ENCODE peak calls at places on chromosomes 3 and 15, in ten cellular contexts. O is endothelial cell, Z is AG09309, B is endodermal cell, I is Panc1, K is A673, R is H1, W is fibroblast of the aortic adventitia, J is IMR-90, P is fibroblast of pulmonary artery. S is an unnamed sample.

GRCh38 chr15:88152672-88153071 is 103.9 kb downstream of the NTRK3 start:
- DNase-seq in Z (no peak), B (no peak), K (no peak), R (no peak), W (no peak), P (no peak), J (no peak), I (no peak), O (no peak), S (no peak)

GRCh38 chr15:69909719-69910444 is 187.8 kb downstream of the TLE3 start:
- DNase-seq in J (no peak), O (no peak), Z (no peak), W (no peak), R (no peak), K (no peak), B (peak), P (no peak), I (no peak), S (no peak)

GRCh38 chr3:161284989-161285388 is 63.9 kb downstream of the NMD3 start:
- DNase-seq in K (no peak), W (no peak), I (no peak), R (no peak), Z (no peak), J (peak), O (no peak), P (no peak), B (no peak), S (no peak)

GRCh38 chr15:101410612-101411011 is 78.9 kb downstream of the PCSK6 start:
- DNase-seq in P (no peak), J (no peak), Z (no peak), I (no peak), W (no peak), R (no peak), O (no peak), K (no peak), B (no peak), S (no peak)

GRCh38 chr3:174891524-174892203 is 32.5 kb downstream of the NAALADL2 start:
- DNase-seq in Z (no peak), I (no peak), W (peak), J (peak), P (peak), B (peak), K (no peak), R (no peak), O (no peak), S (no peak)

GRCh38 chr15:89112341-89112971 is 24.2 kb downstream of the ABHD2 start:
- DNase-seq in P (no peak), I (no peak), Z (no peak), K (no peak), B (no peak), R (no peak), W (peak), J (peak), O (no peak), S (peak)

GRCh38 chr3:150449169-150449721 is 41.1 kb downstream of the TSC22D2 start:
- DNase-seq in Z (peak), J (peak), P (peak), O (no peak), B (no peak), W (peak), K (peak), R (no peak), I (peak), S (peak)

GRCh38 chr15:45450468-45450867 is 72.1 kb downstream of the SLC30A4 start:
- DNase-seq in W (no peak), O (no peak), P (no peak), R (no peak), B (no peak), J (no peak), I (no peak), Z (no peak), K (no peak), S (no peak)

GRCh38 chr15:100383302-100384107 is 41.7 kb upstream of the ADAMTS17 start:
- DNase-seq in W (peak), K (peak), B (peak), O (peak), P (peak), R (no peak), Z (no peak), J (no peak), I (no peak), S (peak)
- TF ChIP-seq CTCF in W (no peak), K (no peak), B (peak), O (peak), P (peak), R (peak), Z (peak), J (peak), I (peak), S (peak)

GRCh38 chr3:62110801-62111200 is 262.5 kb downstream of the FEZF2 start:
- DNase-seq in P (peak), I (no peak), R (no peak), J (peak), W (peak), O (no peak), B (no peak), K (no peak), Z (no peak), S (no peak)

GRCh38 chr3:62113092-62113491 is 260.3 kb downstream of the FEZF2 start:
- DNase-seq in J (no peak), K (no peak), P (no peak), R (no peak), B (no peak), I (no peak), Z (no peak), W (no peak), O (no peak), S (no peak)

DNA sequence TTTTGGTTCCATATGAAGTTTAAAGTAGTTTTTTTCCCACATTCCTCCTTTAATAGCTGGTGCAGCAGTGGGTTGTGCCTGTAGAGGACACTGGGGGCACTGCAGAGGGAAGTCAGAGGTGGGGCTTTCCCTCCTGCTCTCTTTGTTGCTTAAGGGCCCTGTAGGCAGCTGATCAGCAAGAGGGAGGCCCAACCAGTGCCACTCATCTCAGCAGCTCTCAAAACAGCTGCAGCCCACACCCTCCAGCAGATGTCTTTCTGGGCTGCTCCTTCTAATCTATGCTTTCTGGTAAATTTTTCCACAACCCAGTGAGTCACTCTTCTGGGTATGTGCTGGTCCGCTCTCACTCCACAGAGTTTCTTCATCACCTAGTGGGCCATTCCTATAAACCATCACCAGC is 263.8 kb downstream of the FEZF2 start:
- DNase-seq in J (peak), I (no peak), W (peak), Z (peak), O (no peak), R (no peak), B (peak), K (peak), P (peak), S (peak)
- TF ChIP-seq CTCF in J (peak), I (no peak), W (peak), Z (peak), O (no peak), R (peak), B (peak), K (no peak), P (peak), S (peak)

GRCh38 chr3:23654571-23654970 is 151.2 kb upstream of the UBE2E1 start:
- DNase-seq in Z (no peak), J (no peak), B (no peak), W (no peak), P (no peak), R (no peak), I (no peak), K (no peak), O (no peak), S (no peak)

GRCh38 chr3:23656199-23656598 is 149.6 kb upstream of the UBE2E1 start:
- DNase-seq in Z (no peak), W (no peak), P (no peak), R (no peak), I (no peak), J (no peak), B (no peak), O (no peak), K (no peak), S (no peak)

GRCh38 chr3:23656821-23657220 is 148.9 kb upstream of the UBE2E1 start:
- DNase-seq in I (no peak), W (no peak), R (no peak), J (no peak), P (no peak), O (no peak), B (no peak), Z (no peak), K (no peak), S (no peak)

GRCh38 chr3:23653647-23654525 is 151.9 kb upstream of the UBE2E1 start:
- DNase-seq in K (no peak), B (no peak), R (no peak), Z (no peak), W (no peak), P (no peak), J (no peak), I (no peak), O (no peak), S (no peak)

GRCh38 chr3:23655749-23656148 is 150.0 kb upstream of the UBE2E1 start:
- DNase-seq in K (no peak), I (no peak), Z (no peak), B (no peak), O (no peak), R (no peak), W (no peak), J (no peak), P (no peak), S (no peak)
- TF ChIP-seq CTCF in K (no peak), I (no peak), Z (no peak), B (no peak), O (no peak), R (no peak), W (no peak), J (no peak), P (no peak), S (no peak)

DNA sequence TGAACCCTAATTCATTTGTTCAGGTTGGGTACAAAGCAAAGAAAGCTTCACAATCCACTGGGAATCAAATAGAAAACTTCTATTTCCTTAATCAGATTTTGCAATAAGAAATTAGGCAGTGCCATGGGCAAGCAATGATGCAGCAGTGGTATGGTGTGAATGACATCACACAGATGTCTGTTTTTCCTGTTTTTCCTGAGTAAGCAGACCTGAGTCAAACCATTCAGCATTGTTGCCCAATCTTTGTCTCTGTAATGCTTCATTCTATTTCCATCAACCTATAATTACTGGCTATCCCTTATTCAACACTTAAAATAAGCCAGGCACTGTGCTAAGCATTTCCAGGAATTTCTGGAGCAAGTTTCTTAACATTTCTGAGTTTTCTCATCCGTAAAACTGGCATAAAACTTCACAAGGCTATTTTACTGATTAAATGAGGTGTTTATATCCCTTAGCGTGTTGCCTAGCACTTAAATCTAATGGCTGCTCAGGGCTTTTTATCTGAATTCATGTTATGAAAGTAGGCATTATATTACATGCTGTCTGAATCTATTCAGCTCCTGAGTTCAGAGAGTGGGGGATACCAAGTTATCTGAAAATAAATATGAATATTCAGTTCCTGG is 11.2 kb upstream of the OXSR1 start:
- DNase-seq in W (peak), O (no peak), P (peak), B (no peak), I (no peak), J (peak), R (no peak), Z (peak), K (no peak), S (no peak)
- TF ChIP-seq CTCF in W (no peak), O (no peak), P (no peak), B (no peak), I (no peak), J (no peak), R (no peak), Z (no peak), K (no peak), S (no peak)

GRCh38 chr3:172125053-172125452 is 85.7 kb downstream of the FNDC3B start:
- DNase-seq in O (no peak), P (no peak), Z (no peak), I (no peak), R (no peak), J (no peak), B (no peak), W (no peak), K (no peak), S (no peak)
- TF ChIP-seq CTCF in O (no peak), P (no peak), Z (no peak), I (peak), R (no peak), J (no peak), B (peak), W (no peak), K (peak), S (peak)

GRCh38 chr3:72694398-72694797 is 153.8 kb downstream of the SHQ1 start:
- DNase-seq in B (peak), J (peak), P (peak), R (no peak), W (peak), I (no peak), O (no peak), K (no peak), Z (peak), S (peak)
- TF ChIP-seq CTCF in B (no peak), J (no peak), P (no peak), R (no peak), W (no peak), I (no peak), O (no peak), K (no peak), Z (no peak), S (no peak)

GRCh38 chr3:13781417-13781816 is 98.5 kb downstream of the WNT7A start:
- DNase-seq in W (no peak), P (no peak), Z (no peak), O (no peak), I (no peak), R (no peak), K (no peak), B (no peak), J (no peak), S (no peak)

GRCh38 chr3:13782501-13782900 is 97.4 kb downstream of the WNT7A start:
- DNase-seq in J (no peak), B (no peak), P (no peak), I (no peak), R (no peak), W (no peak), Z (no peak), K (no peak), O (peak), S (no peak)

GRCh38 chr3:13783556-13783955 is 96.3 kb downstream of the WNT7A start:
- DNase-seq in B (no peak), W (no peak), J (no peak), R (no peak), I (no peak), O (no peak), P (no peak), K (no peak), Z (no peak), S (no peak)

GRCh38 chr3:13776253-13777050 is 103.4 kb downstream of the WNT7A start:
- DNase-seq in O (no peak), P (no peak), K (no peak), B (peak), W (no peak), J (no peak), I (no peak), R (no peak), Z (no peak), S (no peak)

DNA sequence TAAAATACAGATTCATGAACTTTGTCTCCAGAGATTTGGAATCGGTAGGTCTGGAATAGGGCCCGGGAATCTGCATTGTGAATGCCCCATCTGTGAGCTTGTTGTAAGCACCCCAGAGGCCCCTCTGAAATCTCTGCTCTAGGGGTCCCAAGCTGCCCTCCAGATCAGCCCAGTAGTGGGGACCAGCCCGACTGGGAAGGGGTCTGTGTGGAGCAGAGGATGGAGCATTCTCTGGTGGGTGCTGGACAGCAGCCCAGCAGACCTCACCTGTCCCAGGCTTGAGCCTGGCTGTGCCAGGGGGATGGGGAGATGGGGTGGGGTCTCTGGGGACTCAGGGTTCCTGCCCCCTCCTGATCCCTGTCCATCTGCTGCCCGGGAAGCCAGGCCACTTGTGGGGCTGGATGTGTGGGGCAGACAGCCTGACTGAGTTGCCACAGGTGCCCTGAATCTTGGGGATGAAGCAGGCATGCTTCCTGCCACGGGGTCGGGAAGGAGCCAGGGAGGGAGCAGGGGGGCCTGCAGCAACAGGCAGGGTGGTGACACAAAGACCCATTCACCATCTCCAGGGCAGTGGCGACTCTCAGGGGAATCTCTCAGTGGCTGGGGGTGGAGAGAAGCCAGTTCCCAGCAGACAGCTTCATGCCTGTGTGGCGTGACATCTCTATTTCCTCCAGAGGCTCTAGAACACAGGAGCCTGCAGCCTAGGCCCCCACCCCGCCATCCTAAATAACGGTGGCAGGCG is 99.3 kb downstream of the WNT7A start:
- DNase-seq in J (no peak), O (no peak), K (no peak), I (no peak), B (peak), W (no peak), Z (no peak), P (no peak), R (no peak), S (no peak)
- TF ChIP-seq CTCF in J (no peak), O (no peak), K (no peak), I (no peak), B (no peak), W (no peak), Z (no peak), P (no peak), R (no peak), S (no peak)

S was measured in astrocyte of the spinal cord.